ENCODE peak calls at places on chromosomes 7 and 10, in four cellular contexts. One of them, this sample, is unnamed. For H3K9me3, the result is how much of the 10 kb centered on the place peaks cover.

GRCh38 chr10:18313626-18314025 is 173.4 kb downstream of the CACNB2 start:
- DNase-seq in tibial nerve: no peak
- DNase-seq in A549: no peak
- DNase-seq in CD4-positive, CD25-positive, alpha-beta regulatory T cell: no peak
- DNase-seq in this sample: no peak

GRCh38 chr10:50992356-50992866 is 81.9 kb upstream of the PRKG1 start:
- DNase-seq in tibial nerve: no peak
- DNase-seq in A549: no peak
- DNase-seq in CD4-positive, CD25-positive, alpha-beta regulatory T cell: no peak
- DNase-seq in this sample: no peak

GRCh38 chr10:113350311-113350710 is 202.5 kb upstream of the HABP2 start:
- DNase-seq in tibial nerve: no peak
- DNase-seq in A549: no peak
- DNase-seq in CD4-positive, CD25-positive, alpha-beta regulatory T cell: no peak
- DNase-seq in this sample: no peak

GRCh38 chr10:29846881-29847280 is 212.1 kb upstream of the SVIL start:
- DNase-seq in tibial nerve: no peak
- DNase-seq in A549: no peak
- DNase-seq in CD4-positive, CD25-positive, alpha-beta regulatory T cell: no peak
- DNase-seq in this sample: no peak

GRCh38 chr10:125017547-125018298 is 75.8 kb downstream of the ZRANB1 start:
- DNase-seq in tibial nerve: no peak
- DNase-seq in A549: no peak
- DNase-seq in CD4-positive, CD25-positive, alpha-beta regulatory T cell: no peak
- DNase-seq in this sample: no peak

GRCh38 chr10:93435621-93436385 is 46.3 kb downstream of the MYOF start:
- DNase-seq in tibial nerve: no peak
- DNase-seq in A549: no peak
- DNase-seq in CD4-positive, CD25-positive, alpha-beta regulatory T cell: no peak
- DNase-seq in this sample: no peak

GRCh38 chr7:147311332-147311731 is 1194.7 kb downstream of the CNTNAP2 start:
- DNase-seq in tibial nerve: no peak
- DNase-seq in A549: no peak
- DNase-seq in CD4-positive, CD25-positive, alpha-beta regulatory T cell: no peak
- DNase-seq in this sample: no peak

GRCh38 chr7:30804078-30804661 is 33.0 kb downstream of the MINDY4 start:
- DNase-seq in tibial nerve: no peak
- DNase-seq in A549: no peak
- DNase-seq in CD4-positive, CD25-positive, alpha-beta regulatory T cell: no peak
- DNase-seq in this sample: no peak

GRCh38 chr10:129532838-129533237 is 65.8 kb downstream of the MGMT start:
- DNase-seq in tibial nerve: no peak
- DNase-seq in A549: no peak
- DNase-seq in CD4-positive, CD25-positive, alpha-beta regulatory T cell: no peak
- DNase-seq in this sample: no peak

GRCh38 chr10:119306964-119307363 is 99.6 kb downstream of the GRK5 start:
- DNase-seq in tibial nerve: no peak
- DNase-seq in A549: no peak
- DNase-seq in CD4-positive, CD25-positive, alpha-beta regulatory T cell: no peak
- DNase-seq in this sample: no peak

GRCh38 chr10:93938140-93938539 is 44.4 kb downstream of the SLC35G1 start:
- DNase-seq in tibial nerve: no peak
- DNase-seq in A549: no peak
- DNase-seq in CD4-positive, CD25-positive, alpha-beta regulatory T cell: no peak
- DNase-seq in this sample: no peak

GRCh38 chr10:26869528-26869927 is 8.8 kb upstream of the ABI1 start:
- DNase-seq in tibial nerve: no peak
- DNase-seq in A549: no peak
- DNase-seq in CD4-positive, CD25-positive, alpha-beta regulatory T cell: no peak
- DNase-seq in this sample: no peak

GRCh38 chr10:55852850-55853249 is 508.2 kb downstream of the ZWINT start:
- DNase-seq in tibial nerve: no peak
- DNase-seq in A549: no peak
- DNase-seq in CD4-positive, CD25-positive, alpha-beta regulatory T cell: no peak
- DNase-seq in this sample: no peak

GRCh38 chr10:77548157-77548556 is 89.5 kb downstream of the KCNMA1 start:
- DNase-seq in tibial nerve: no peak
- DNase-seq in A549: no peak
- DNase-seq in CD4-positive, CD25-positive, alpha-beta regulatory T cell: no peak
- DNase-seq in this sample: no peak

GRCh38 chr7:23214938-23215337 is 31.6 kb upstream of the GPNMB start:
- DNase-seq in tibial nerve: no peak
- DNase-seq in A549: no peak
- DNase-seq in CD4-positive, CD25-positive, alpha-beta regulatory T cell: no peak
- DNase-seq in this sample: no peak

GRCh38 chr7:31052841-31053601 is 913 bp downstream of the ADCYAP1R1 start:
- DNase-seq in tibial nerve: no peak
- DNase-seq in A549: no peak
- DNase-seq in CD4-positive, CD25-positive, alpha-beta regulatory T cell: no peak
- DNase-seq in this sample: no peak

GRCh38 chr10:24272374-24272773 is 63.4 kb downstream of the KIAA1217 start:
- DNase-seq in tibial nerve: no peak
- DNase-seq in A549: no peak
- DNase-seq in CD4-positive, CD25-positive, alpha-beta regulatory T cell: no peak
- DNase-seq in this sample: no peak

DNA sequence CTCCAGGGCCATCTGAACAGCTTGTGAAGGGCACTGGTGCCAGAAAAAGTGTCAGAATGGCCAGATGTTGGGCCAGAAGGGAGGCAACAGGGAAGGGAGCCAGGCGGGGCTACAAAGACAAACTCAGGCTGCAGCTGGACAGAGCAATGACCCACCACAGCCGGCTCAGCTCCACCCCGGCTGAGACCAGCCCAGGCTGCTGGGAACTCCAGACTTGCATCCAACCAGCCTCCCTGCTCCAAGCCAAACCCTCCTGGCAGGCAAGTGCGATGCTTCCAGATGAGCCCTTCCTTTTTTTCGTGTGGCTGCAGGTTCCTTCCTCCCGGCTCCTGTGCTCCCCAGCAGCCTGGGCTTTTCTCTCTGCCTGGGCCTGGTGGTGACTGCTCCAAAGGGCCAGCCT is 466.9 kb downstream of the PTPRN2 start:
- DNase-seq in tibial nerve: no peak
- DNase-seq in A549: no peak
- DNase-seq in CD4-positive, CD25-positive, alpha-beta regulatory T cell: no peak
- DNase-seq in this sample: no peak
- H3K9me3 ChIP-seq in tibial nerve: under half
- H3K9me3 ChIP-seq in A549: under half
- H3K9me3 ChIP-seq in CD4-positive, CD25-positive, alpha-beta regulatory T cell: under half
- H3K9me3 ChIP-seq in this sample: under half

GRCh38 chr10:15469066-15469465 is 98.0 kb upstream of the FAM171A1 start:
- DNase-seq in tibial nerve: no peak
- DNase-seq in A549: no peak
- DNase-seq in CD4-positive, CD25-positive, alpha-beta regulatory T cell: no peak
- DNase-seq in this sample: no peak
- H3K9me3 ChIP-seq in tibial nerve: under half
- H3K9me3 ChIP-seq in A549: under half
- H3K9me3 ChIP-seq in CD4-positive, CD25-positive, alpha-beta regulatory T cell: under half
- H3K9me3 ChIP-seq in this sample: under half

GRCh38 chr10:37679465-37679864 is 177.9 kb downstream of the ZNF248 start:
- DNase-seq in tibial nerve: no peak
- DNase-seq in A549: no peak
- DNase-seq in CD4-positive, CD25-positive, alpha-beta regulatory T cell: no peak
- DNase-seq in this sample: no peak

GRCh38 chr10:37680243-37680683 is 177.1 kb downstream of the ZNF248 start:
- DNase-seq in tibial nerve: no peak
- DNase-seq in A549: no peak
- DNase-seq in CD4-positive, CD25-positive, alpha-beta regulatory T cell: no peak
- DNase-seq in this sample: no peak

GRCh38 chr10:37682617-37683016 is 174.8 kb downstream of the ZNF248 start:
- DNase-seq in tibial nerve: no peak
- DNase-seq in A549: no peak
- DNase-seq in CD4-positive, CD25-positive, alpha-beta regulatory T cell: no peak
- DNase-seq in this sample: no peak

GRCh38 chr10:37681617-37681999 is 175.8 kb downstream of the ZNF248 start:
- DNase-seq in tibial nerve: no peak
- DNase-seq in A549: no peak
- DNase-seq in CD4-positive, CD25-positive, alpha-beta regulatory T cell: no peak
- DNase-seq in this sample: no peak

DNA sequence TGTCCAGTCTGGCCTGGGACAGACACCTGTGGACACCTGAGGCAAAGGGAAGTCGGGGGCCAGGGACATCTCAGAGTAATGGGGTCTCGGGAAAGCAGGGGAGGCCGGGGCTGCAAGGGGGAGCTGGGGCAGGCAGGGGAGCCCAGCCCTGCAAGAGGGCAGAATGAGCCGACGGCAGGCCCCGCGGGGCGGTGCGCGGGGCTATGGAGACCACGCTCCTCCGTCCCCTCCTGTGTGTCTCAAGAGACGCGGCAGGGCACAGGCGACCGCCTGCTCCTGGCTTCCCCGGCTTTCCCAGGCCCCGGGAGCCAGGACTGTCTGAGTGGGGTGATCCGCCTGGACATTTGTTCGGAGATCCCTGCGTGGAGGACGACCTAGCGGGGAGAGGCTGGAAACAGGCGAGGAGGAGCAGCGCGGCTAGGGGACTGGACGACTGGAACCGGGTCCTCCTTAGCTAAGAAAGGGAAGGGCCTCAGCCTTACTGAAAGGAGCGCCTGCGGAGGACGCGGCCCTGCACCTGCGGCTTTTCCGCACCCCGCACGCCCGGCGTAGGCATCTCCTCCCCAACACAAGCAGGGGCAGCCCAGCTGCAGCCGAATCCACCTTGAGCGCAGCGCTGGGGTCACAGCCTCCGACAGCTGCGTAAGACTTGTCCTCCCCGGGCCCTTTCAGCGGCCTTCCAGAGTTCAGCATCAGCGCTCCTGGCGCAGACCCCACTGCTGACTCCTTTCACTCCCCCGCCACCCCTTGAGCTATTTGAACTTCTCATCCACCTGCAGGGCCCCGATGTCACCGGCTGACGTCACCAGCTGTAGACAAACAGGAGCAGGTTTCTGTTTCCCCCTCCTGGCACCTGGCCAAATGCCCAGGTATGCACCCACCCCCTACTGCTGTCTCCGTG is 176.4 kb downstream of the ZNF248 start:
- DNase-seq in tibial nerve: no peak
- DNase-seq in A549: no peak
- DNase-seq in CD4-positive, CD25-positive, alpha-beta regulatory T cell: no peak
- DNase-seq in this sample: no peak
- H3K9me3 ChIP-seq in tibial nerve: under half
- H3K9me3 ChIP-seq in A549: under half
- H3K9me3 ChIP-seq in CD4-positive, CD25-positive, alpha-beta regulatory T cell: under half
- H3K9me3 ChIP-seq in this sample: under half

DNA sequence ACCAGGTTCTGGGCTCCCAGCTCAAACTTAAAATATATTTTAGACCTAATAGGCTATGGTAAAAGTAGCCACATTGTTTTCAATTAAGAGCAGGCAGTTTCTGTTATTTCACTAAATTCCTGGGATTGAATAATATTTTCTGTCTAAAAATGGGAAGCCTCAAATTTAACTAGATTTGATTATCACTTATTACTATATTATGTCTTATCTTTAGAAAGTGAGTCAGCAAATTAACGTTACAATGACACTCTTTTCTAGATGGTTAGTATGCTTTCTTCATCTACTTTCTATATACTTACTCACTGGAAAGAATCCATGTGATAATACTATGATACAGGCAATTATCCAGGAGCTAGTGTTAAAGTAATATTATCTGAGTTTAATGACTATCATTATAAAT is 27.5 kb downstream of the KIF5B start:
- DNase-seq in tibial nerve: no peak
- DNase-seq in A549: no peak
- DNase-seq in CD4-positive, CD25-positive, alpha-beta regulatory T cell: no peak
- DNase-seq in this sample: no peak
- H3K9me3 ChIP-seq in tibial nerve: under half
- H3K9me3 ChIP-seq in A549: under half
- H3K9me3 ChIP-seq in CD4-positive, CD25-positive, alpha-beta regulatory T cell: under half
- H3K9me3 ChIP-seq in this sample: under half

GRCh38 chr7:128829391-128830166 is 627 bp upstream of the FLNC start:
- DNase-seq in tibial nerve: no peak
- DNase-seq in A549: no peak
- DNase-seq in CD4-positive, CD25-positive, alpha-beta regulatory T cell: no peak
- DNase-seq in this sample: peak
- H3K9me3 ChIP-seq in tibial nerve: under half
- H3K9me3 ChIP-seq in A549: under half
- H3K9me3 ChIP-seq in CD4-positive, CD25-positive, alpha-beta regulatory T cell: under half
- H3K9me3 ChIP-seq in this sample: under half

GRCh38 chr7:3937564-3937963 is 636.5 kb downstream of the SDK1 start:
- DNase-seq in tibial nerve: no peak
- DNase-seq in A549: no peak
- DNase-seq in CD4-positive, CD25-positive, alpha-beta regulatory T cell: no peak
- DNase-seq in this sample: no peak

GRCh38 chr7:3949226-3949625 is 648.2 kb downstream of the SDK1 start:
- DNase-seq in tibial nerve: no peak
- DNase-seq in A549: no peak
- DNase-seq in CD4-positive, CD25-positive, alpha-beta regulatory T cell: no peak
- DNase-seq in this sample: no peak

GRCh38 chr7:3943779-3944520 is 642.9 kb downstream of the SDK1 start:
- DNase-seq in tibial nerve: no peak
- DNase-seq in A549: no peak
- DNase-seq in CD4-positive, CD25-positive, alpha-beta regulatory T cell: no peak
- DNase-seq in this sample: no peak

GRCh38 chr7:3942778-3943177 is 641.7 kb downstream of the SDK1 start:
- DNase-seq in tibial nerve: no peak
- DNase-seq in A549: no peak
- DNase-seq in CD4-positive, CD25-positive, alpha-beta regulatory T cell: no peak
- DNase-seq in this sample: no peak

GRCh38 chr7:3943265-3943664 is 642.2 kb downstream of the SDK1 start:
- DNase-seq in tibial nerve: no peak
- DNase-seq in A549: no peak
- DNase-seq in CD4-positive, CD25-positive, alpha-beta regulatory T cell: no peak
- DNase-seq in this sample: no peak
- H3K9me3 ChIP-seq in tibial nerve: under half
- H3K9me3 ChIP-seq in A549: under half
- H3K9me3 ChIP-seq in CD4-positive, CD25-positive, alpha-beta regulatory T cell: under half
- H3K9me3 ChIP-seq in this sample: under half

DNA sequence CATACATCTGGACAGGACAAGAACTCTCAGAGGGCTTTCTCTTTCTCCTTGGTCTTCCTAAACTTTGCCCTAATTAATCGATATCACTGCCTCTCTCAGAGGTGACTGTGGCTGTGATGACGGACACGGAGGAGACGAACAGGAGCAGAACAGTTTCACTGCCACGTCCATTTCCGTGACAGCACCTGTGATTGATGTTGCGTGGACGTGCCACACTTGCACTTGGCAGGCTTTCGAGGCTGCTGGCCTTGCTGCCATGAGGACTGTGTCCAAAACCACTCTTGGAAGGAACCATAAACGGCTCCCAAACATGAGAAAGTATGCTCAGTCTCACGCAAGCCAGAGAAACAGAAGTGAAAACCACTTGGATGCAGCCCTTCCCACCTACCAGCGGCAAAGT is 308.1 kb downstream of the DNAJB6 start:
- DNase-seq in tibial nerve: no peak
- DNase-seq in A549: no peak
- DNase-seq in CD4-positive, CD25-positive, alpha-beta regulatory T cell: no peak
- DNase-seq in this sample: no peak
- H3K9me3 ChIP-seq in tibial nerve: under half
- H3K9me3 ChIP-seq in A549: under half
- H3K9me3 ChIP-seq in CD4-positive, CD25-positive, alpha-beta regulatory T cell: under half
- H3K9me3 ChIP-seq in this sample: under half

GRCh38 chr10:86583983-86584382 is 62.4 kb upstream of the WAPL start:
- DNase-seq in tibial nerve: no peak
- DNase-seq in A549: peak
- DNase-seq in CD4-positive, CD25-positive, alpha-beta regulatory T cell: no peak
- DNase-seq in this sample: no peak
- H3K9me3 ChIP-seq in tibial nerve: under half
- H3K9me3 ChIP-seq in A549: under half
- H3K9me3 ChIP-seq in CD4-positive, CD25-positive, alpha-beta regulatory T cell: under half
- H3K9me3 ChIP-seq in this sample: under half

This sample was measured in uterus.